ENCODE peak calls at places on chromosomes 13 and 19, in six cellular contexts. A, R, B, K, U and N are unnamed samples.

GRCh38 chr13:53104120-53104519 is 75.5 kb downstream of the OLFM4 start:
- DNase-seq in A (no peak), R (no peak), B (no peak), K (no peak), U (no peak), N (no peak)

GRCh38 chr13:57557979-57558529 is 73.5 kb upstream of the PCDH17 start:
- DNase-seq in A (no peak), R (no peak), B (peak; percentile 23), K (no peak), U (peak; percentile 69), N (no peak)

GRCh38 chr19:5809053-5809452 is 4.2 kb downstream of the NRTN start:
- DNase-seq in A (no peak), R (no peak), B (no peak), K (no peak), U (no peak), N (no peak)

GRCh38 chr13:109787135-109787954 is 962 bp upstream of the IRS2 start:
- DNase-seq in A (no peak), R (peak; percentile 52), B (peak; percentile 81), K (no peak), U (peak; percentile 78), N (peak; percentile 68)

GRCh38 chr13:39616087-39616694 is 13.2 kb upstream of the LHFPL6 start:
- DNase-seq in A (peak; percentile 82), R (peak; percentile 28), B (peak; percentile 58), K (no peak), U (peak; percentile 81), N (peak; percentile 58)

GRCh38 chr19:41641879-41642485 is 15.1 kb upstream of the CEACAM4 start:
- DNase-seq in A (peak; percentile 59), R (peak; percentile 61), B (peak; percentile 58), K (peak; percentile 50), U (peak; percentile 46), N (peak; percentile 63)

GRCh38 chr13:37481005-37481857 is 117.3 kb downstream of the POSTN start:
- DNase-seq in A (peak; percentile 81), R (no peak), B (peak; percentile 59), K (no peak), U (no peak), N (peak; percentile 44)

GRCh38 chr19:42132851-42133528 is 744 bp upstream of the POU2F2 start:
- DNase-seq in A (peak; percentile 36), R (peak; percentile 76), B (peak; percentile 84), K (peak; percentile 78), U (peak; percentile 77), N (peak; percentile 71)

GRCh38 chr13:111219306-111219705 is 101.1 kb upstream of the TEX29 start:
- DNase-seq in A (peak; percentile 75), R (no peak), B (no peak), K (no peak), U (no peak), N (no peak)

GRCh38 chr19:44602071-44602470 is 11.3 kb upstream of the IGSF23 start:
- DNase-seq in A (no peak), R (no peak), B (peak; percentile 23), K (no peak), U (no peak), N (no peak)

GRCh38 chr19:1508507-1508856 is 4.3 kb downstream of the ADAMTSL5 start:
- DNase-seq in A (no peak), R (no peak), B (no peak), K (no peak), U (no peak), N (no peak)

GRCh38 chr13:49711218-49711863 is 20.1 kb upstream of the EBPL start:
- DNase-seq in A (peak; percentile 41), R (no peak), B (no peak), K (no peak), U (no peak), N (no peak)

GRCh38 chr13:111115051-111115840 is at the start of gene ARHGEF7:
- DNase-seq in A (no peak), R (no peak), B (peak; percentile 70), K (no peak), U (peak; percentile 43), N (peak; percentile 63)

GRCh38 chr13:92187378-92187989 is 789.1 kb downstream of the GPC5 start:
- DNase-seq in A (peak; percentile 59), R (no peak), B (peak; percentile 17), K (no peak), U (peak; percentile 50), N (peak; percentile 40)